ENCODE peak calls at places on chromosome 12, in seven cellular contexts. L is BE2C, C is PC-3, I is body of pancreas, U is foreskin fibroblast, W is fibroblast of pulmonary artery, F is lower lobe of right lung. D is an unnamed sample.

GRCh38 chr12:7512528-7512927 is 9.0 kb upstream of the CD163 start:
- DNase-seq in I (peak; percentile 21), L (no peak), F (peak; percentile 50), W (peak; percentile 46), U (peak; percentile 96), C (peak; percentile 19), D (peak; percentile 20)

GRCh38 chr12:51056242-51056641 is 8.1 kb downstream of the LETMD1 start:
- DNase-seq in L (no peak), W (peak; percentile 84), I (no peak), U (peak; percentile 40), C (peak; percentile 84), F (peak; percentile 57), D (peak; percentile 97)

GRCh38 chr12:15289192-15289591 is 33.1 kb upstream of the PTPRO start:
- DNase-seq in C (no peak), I (no peak), W (no peak), L (no peak), F (no peak), U (no peak), D (no peak)

GRCh38 chr12:15772405-15773018 is 16.7 kb downstream of the EPS8 start:
- DNase-seq in U (no peak), C (peak; percentile 32), L (no peak), I (no peak), F (no peak), W (peak; percentile 47), D (peak; percentile 41)

GRCh38 chr12:86774841-86775386 is 518.7 kb upstream of the MGAT4C start:
- DNase-seq in W (peak; percentile 48), C (peak; percentile 15), F (no peak), I (no peak), U (no peak), L (no peak), D (peak; percentile 61)

GRCh38 chr12:75831413-75831812 is 200.2 kb downstream of the PHLDA1 start:
- DNase-seq in W (peak; percentile 67), I (no peak), F (no peak), U (no peak), L (no peak), C (no peak), D (no peak)

GRCh38 chr12:19018302-19018980 is 111.1 kb upstream of the PLEKHA5 start:
- DNase-seq in F (no peak), L (no peak), W (peak; percentile 89), C (peak; percentile 77), U (peak; percentile 74), I (no peak), D (peak; percentile 66)

GRCh38 chr12:86445361-86445760 is 189.2 kb upstream of the MGAT4C start:
- DNase-seq in U (no peak), W (no peak), F (no peak), L (no peak), I (no peak), C (peak; percentile 51), D (no peak)

GRCh38 chr12:82835217-82835616 is 148.5 kb downstream of the TMTC2 start:
- DNase-seq in L (no peak), F (no peak), U (peak; percentile 49), W (peak; percentile 59), C (peak; percentile 78), I (no peak), D (peak; percentile 38)

GRCh38 chr12:130124106-130124505 is 38.2 kb upstream of the FZD10 start:
- DNase-seq in I (no peak), U (no peak), F (no peak), C (no peak), L (no peak), W (no peak), D (no peak)

GRCh38 chr12:10101042-10101579 is 2.3 kb upstream of the CLEC1A start:
- DNase-seq in W (no peak), U (peak; percentile 19), F (no peak), C (no peak), L (peak; percentile 32), I (no peak), D (peak; percentile 66)

GRCh38 chr12:117051380-117051779 is 47.8 kb downstream of the TESC start:
- DNase-seq in I (no peak), U (no peak), C (no peak), F (no peak), W (no peak), L (no peak), D (no peak)

GRCh38 chr12:121755591-121755990 is 37.9 kb downstream of the RHOF start:
- DNase-seq in W (no peak), F (no peak), C (no peak), L (no peak), U (no peak), I (no peak), D (no peak)

GRCh38 chr12:27261866-27262265 is 17.8 kb downstream of the STK38L start:
- DNase-seq in U (no peak), L (no peak), W (peak; percentile 53), C (peak; percentile 77), F (no peak), I (no peak), D (no peak)

GRCh38 chr12:51589060-51589459 is 2.0 kb upstream of the SCN8A start:
- DNase-seq in C (peak; percentile 57), U (peak; percentile 37), F (no peak), W (no peak), I (no peak), L (no peak), D (no peak)

DNA sequence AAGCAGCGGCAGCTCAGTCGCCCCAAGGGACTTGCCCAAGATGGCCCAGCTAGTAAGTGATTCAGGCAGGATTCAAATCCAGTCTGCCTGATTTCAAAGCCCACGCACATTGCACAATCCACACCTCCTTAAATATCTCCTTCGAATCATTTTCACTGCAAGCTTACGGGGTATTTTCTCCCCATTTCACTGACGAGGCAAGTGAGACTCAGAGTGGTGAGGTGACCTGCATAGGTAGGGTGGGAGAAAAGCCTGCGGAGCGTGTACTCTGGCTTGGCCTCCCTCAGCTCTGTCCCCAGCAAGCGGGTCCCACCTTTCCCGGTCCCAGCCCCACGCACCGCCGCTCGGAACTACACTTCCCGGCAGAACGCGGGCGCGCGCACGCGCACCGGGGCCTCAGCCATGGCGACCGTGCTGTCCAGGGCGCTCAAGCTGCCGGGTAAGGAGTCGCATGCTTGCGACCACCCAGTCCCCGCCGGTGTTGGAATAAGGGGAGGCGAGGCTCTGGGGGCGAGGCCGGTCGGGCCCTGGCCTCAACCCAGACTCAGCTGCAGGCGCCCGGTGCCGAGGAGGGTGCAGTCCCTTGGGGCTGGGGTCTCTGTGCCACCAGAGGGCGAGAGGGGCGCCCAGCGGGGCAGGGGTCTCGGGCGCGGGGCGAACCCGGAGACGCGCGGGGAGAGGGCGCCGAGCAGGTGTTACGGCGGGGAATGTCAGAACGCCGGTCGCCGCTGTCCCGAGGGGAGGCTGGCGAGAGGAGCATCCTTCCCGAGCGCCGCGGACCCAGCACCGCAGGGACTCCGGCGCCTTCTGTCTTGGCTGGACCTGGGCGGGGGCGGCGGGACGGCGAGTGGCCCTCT is at the start of gene FAM234B:
- DNase-seq in F (peak; percentile 87), C (peak; percentile 60), U (peak; percentile 65), I (peak; percentile 81), W (peak; percentile 73), L (peak; percentile 87), D (peak; percentile 87)
- TF ChIP-seq CTCF in F (peak; percentile 15), C (peak; percentile 29), U (no peak), I (peak; percentile 2), W (no peak), L (peak; percentile 33), D (no peak)

GRCh38 chr12:12561305-12562015 is 1.2 kb downstream of the DUSP16 start:
- DNase-seq in L (peak; percentile 64), I (peak; percentile 78), W (peak; percentile 59), C (peak; percentile 36), F (peak; percentile 82), U (peak; percentile 32), D (peak; percentile 68)

GRCh38 chr12:12562016-12562483 is 613 bp downstream of the DUSP16 start:
- DNase-seq in I (peak; percentile 46), W (peak; percentile 26), C (peak; percentile 4), L (peak; percentile 30), U (no peak), F (peak; percentile 60), D (peak; percentile 41)

GRCh38 chr12:12562585-12563245 is at the start of gene DUSP16:
- DNase-seq in F (peak; percentile 94), W (peak; percentile 95), C (peak; percentile 87), L (peak; percentile 91), I (peak; percentile 94), U (peak; percentile 85), D (peak; percentile 96)

GRCh38 chr12:12564911-12565310 is 2.2 kb upstream of the DUSP16 start:
- DNase-seq in I (no peak), C (peak; percentile 19), F (no peak), U (no peak), L (no peak), W (no peak), D (peak; percentile 52)

DNA sequence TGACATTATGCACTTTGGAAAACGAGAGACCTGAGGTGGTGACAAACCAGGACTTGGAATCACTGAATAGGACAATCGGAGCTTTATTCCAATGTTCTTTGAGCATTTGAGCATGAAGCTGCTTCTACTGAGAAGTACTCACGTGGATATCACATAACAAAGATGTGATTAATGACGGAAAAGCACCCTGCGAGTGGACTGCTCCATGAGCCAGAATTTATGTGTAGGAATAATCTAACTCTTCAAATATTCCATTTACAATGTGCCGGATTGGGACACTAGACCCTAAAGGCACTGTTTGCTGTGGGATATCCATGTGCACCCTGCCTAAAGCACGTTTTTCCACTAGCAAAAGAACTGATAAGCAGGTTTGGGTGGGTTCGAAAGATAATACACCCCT is 866 bp upstream of the DUSP16 start:
- DNase-seq in C (no peak), I (peak; percentile 26), L (no peak), U (no peak), W (peak; percentile 24), F (no peak), D (peak; percentile 55)
- H3K4me3 ChIP-seq in C (no peak overlapping the region), I (no peak overlapping the region), L (no peak overlapping the region), U (no peak overlapping the region), W (no peak overlapping the region), F (peak overlapping the region; percentile 69), D (no peak overlapping the region)

DNA sequence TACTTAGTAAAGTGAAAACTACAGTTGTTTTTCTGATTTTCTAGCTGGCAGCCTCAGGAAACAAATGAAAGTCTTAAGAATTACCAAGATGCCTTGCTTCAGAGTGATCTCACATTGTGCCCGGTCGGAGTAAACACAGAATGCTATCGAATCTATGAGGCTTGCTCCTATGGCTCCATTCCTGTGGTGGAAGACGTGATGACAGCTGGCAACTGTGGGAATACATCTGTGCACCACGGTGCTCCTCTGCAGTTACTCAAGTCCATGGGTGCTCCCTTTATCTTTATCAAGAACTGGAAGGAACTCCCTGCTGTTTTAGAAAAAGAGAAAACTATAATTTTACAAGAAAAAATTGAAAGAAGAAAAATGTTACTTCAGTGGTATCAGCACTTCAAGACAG is 28.9 kb downstream of the RXYLT1 start:
- DNase-seq in F (no peak), U (no peak), C (no peak), I (no peak), L (no peak), W (peak; percentile 59), D (no peak)
- TF ChIP-seq CTCF in F (no peak), U (no peak), C (no peak), I (no peak), L (no peak), W (no peak), D (no peak)

DNA sequence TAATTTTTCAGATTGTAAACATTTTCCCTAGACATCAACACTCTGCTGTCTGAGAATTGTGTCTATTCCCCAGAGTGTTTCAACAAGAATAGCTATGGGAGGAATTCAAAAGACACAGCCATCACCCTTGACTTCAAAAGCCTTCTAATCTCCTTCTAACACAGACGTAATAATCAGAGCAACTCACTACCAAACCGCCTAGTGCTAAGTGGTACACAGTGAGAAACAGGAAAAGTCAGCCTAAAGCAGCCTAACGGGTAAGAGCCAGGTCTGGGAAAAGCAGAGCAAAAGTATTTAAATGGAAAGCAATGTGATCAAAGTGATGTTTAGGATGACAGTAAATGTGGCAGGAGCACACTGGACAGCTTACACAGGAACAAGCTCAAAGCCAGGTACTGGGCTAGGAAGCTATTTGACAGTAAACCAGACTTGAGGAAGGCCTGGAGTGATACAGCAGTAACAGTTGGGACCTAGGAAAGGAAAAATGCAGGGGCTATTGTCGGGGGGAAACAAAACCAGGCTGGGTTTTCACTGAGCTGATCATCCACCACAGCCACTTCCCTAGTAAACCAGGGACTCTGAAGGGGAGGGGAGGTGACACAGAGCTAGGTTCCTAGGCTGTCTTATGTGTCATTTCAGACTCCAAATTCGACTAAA is 29.4 kb downstream of the CORO1C start:
- DNase-seq in I (no peak), L (no peak), F (no peak), U (no peak), W (peak; percentile 79), C (no peak), D (peak; percentile 52)
- H3K4me3 ChIP-seq in I (no peak overlapping the region), L (no peak overlapping the region), F (no peak overlapping the region), U (no peak overlapping the region), W (no peak overlapping the region), C (no peak overlapping the region), D (peak overlapping the region; percentile 15)